ENCODE peak calls at places on chromosomes 2 and 18, in six cellular contexts. Y is psoas muscle, U is A549, H is OCI-LY7, W is AG09319, G is H9. V is an unnamed sample.

GRCh38 chr2:149342509-149342908 is 12.1 kb downstream of the LYPD6 start:
- DNase-seq in Y (no peak), U (no peak), H (no peak), W (no peak), G (no peak), V (no peak)

GRCh38 chr18:22831441-22831904 is 101.7 kb upstream of the RBBP8 start:
- DNase-seq in Y (no peak), U (peak), H (peak), W (no peak), G (no peak), V (no peak)

GRCh38 chr2:85589982-85590791 is 5.4 kb upstream of the RNF181 start:
- DNase-seq in Y (peak), U (no peak), H (no peak), W (peak), G (no peak), V (no peak)

GRCh38 chr2:30265441-30266015 is 34.2 kb downstream of the LBH start:
- DNase-seq in Y (no peak), U (no peak), H (no peak), W (no peak), G (no peak), V (no peak)

GRCh38 chr2:101693991-101694588 is 3.4 kb upstream of the MAP4K4 start:
- DNase-seq in Y (no peak), U (no peak), H (no peak), W (no peak), G (no peak), V (no peak)

GRCh38 chr2:227545990-227546389 is 52.7 kb upstream of the SCYGR2 start:
- DNase-seq in Y (no peak), U (peak), H (peak), W (no peak), G (peak), V (no peak)

GRCh38 chr18:63878343-63878742 is 9.2 kb upstream of the SERPINB2 start:
- DNase-seq in Y (no peak), U (no peak), H (no peak), W (peak), G (no peak), V (no peak)

GRCh38 chr2:11833601-11834000 is 87.2 kb downstream of the LPIN1 start:
- DNase-seq in Y (no peak), U (no peak), H (peak), W (peak), G (no peak), V (no peak)

GRCh38 chr2:66443977-66444855 is 9.3 kb downstream of the MEIS1 start:
- DNase-seq in Y (peak), U (no peak), H (no peak), W (no peak), G (no peak), V (no peak)

GRCh38 chr2:75432761-75433361 is 127.9 kb downstream of the EVA1A start:
- DNase-seq in Y (no peak), U (no peak), H (peak), W (no peak), G (peak), V (no peak)

GRCh38 chr2:172947461-172947860 is 128.2 kb upstream of the MAP3K20 start:
- DNase-seq in Y (no peak), U (no peak), H (no peak), W (no peak), G (no peak), V (no peak)

GRCh38 chr18:78321402-78321801 is 658.2 kb upstream of the SALL3 start:
- DNase-seq in Y (no peak), U (no peak), H (no peak), W (no peak), G (no peak), V (no peak)

GRCh38 chr2:24454258-24454657 is 36.8 kb upstream of the NCOA1 start:
- DNase-seq in Y (no peak), U (no peak), H (no peak), W (peak), G (no peak), V (no peak)

GRCh38 chr2:25076749-25077148 is 34.9 kb downstream of the EFR3B start:
- DNase-seq in Y (no peak), U (no peak), H (no peak), W (no peak), G (no peak), V (no peak)

GRCh38 chr2:188291617-188292445 is at the start of gene GULP1:
- DNase-seq in Y (peak), U (peak), H (no peak), W (peak), G (peak), V (peak)

GRCh38 chr2:145356046-145356445 is 836.1 kb upstream of the ZEB2 start:
- DNase-seq in Y (no peak), U (no peak), H (no peak), W (no peak), G (no peak), V (no peak)

GRCh38 chr18:32373995-32374394 is 96.7 kb downstream of the GAREM1 start:
- DNase-seq in Y (no peak), U (no peak), H (no peak), W (no peak), G (no peak), V (no peak)

GRCh38 chr2:113755690-113756063 is 765 bp downstream of the SLC35F5 start:
- DNase-seq in Y (no peak), U (peak), H (peak), W (no peak), G (no peak), V (no peak)

GRCh38 chr2:62415019-62415431 is 91.0 kb downstream of the TMEM17 start:
- DNase-seq in Y (no peak), U (no peak), H (peak), W (no peak), G (no peak), V (no peak)

GRCh38 chr2:19863303-19864041 is 38.3 kb downstream of the TTC32 start:
- DNase-seq in Y (peak), U (peak), H (peak), W (no peak), G (peak), V (peak)

GRCh38 chr2:232028071-232028470 is 66.6 kb downstream of the DIS3L2 start:
- DNase-seq in Y (no peak), U (no peak), H (no peak), W (no peak), G (no peak), V (no peak)

GRCh38 chr2:42047488-42048317 is at the start of gene PKDCC:
- DNase-seq in Y (peak), U (peak), H (no peak), W (peak), G (peak), V (peak)

GRCh38 chr2:219551412-219551811 is 7.6 kb downstream of the TMEM198 start:
- DNase-seq in Y (no peak), U (peak), H (no peak), W (no peak), G (peak), V (peak)

GRCh38 chr2:54274781-54275242 is 18.8 kb upstream of the TSPYL6 start:
- DNase-seq in Y (no peak), U (peak), H (peak), W (peak), G (no peak), V (no peak)

GRCh38 chr2:68466361-68466777 is 725 bp downstream of the FBXO48 start:
- DNase-seq in Y (no peak), U (peak), H (peak), W (no peak), G (no peak), V (no peak)

GRCh38 chr18:13629841-13630747 is 96.3 kb downstream of the FAM210A start:
- DNase-seq in Y (no peak), U (peak), H (peak), W (no peak), G (peak), V (peak)

GRCh38 chr18:12099160-12099559 is 5.5 kb downstream of the ANKRD62 start:
- DNase-seq in Y (no peak), U (no peak), H (no peak), W (no peak), G (no peak), V (no peak)

GRCh38 chr2:30230855-30231725 is at the start of gene LBH:
- DNase-seq in Y (peak), U (peak), H (peak), W (peak), G (peak), V (peak)

GRCh38 chr2:232540441-232541041 is 1.0 kb downstream of the CHRNG start:
- DNase-seq in Y (peak), U (no peak), H (no peak), W (no peak), G (no peak), V (no peak)

GRCh38 chr2:55968931-55969330 is 45.3 kb upstream of the EFEMP1 start:
- DNase-seq in Y (no peak), U (no peak), H (no peak), W (no peak), G (no peak), V (no peak)

GRCh38 chr2:241849616-241850543 is 8.8 kb downstream of the PDCD1 start:
- DNase-seq in Y (no peak), U (no peak), H (no peak), W (no peak), G (peak), V (no peak)

GRCh38 chr2:202375006-202375610 is 1.0 kb upstream of the BMPR2 start:
- DNase-seq in Y (peak), U (peak), H (no peak), W (no peak), G (peak), V (peak)

GRCh38 chr2:233818639-233819621 is 35.4 kb downstream of the HJURP start:
- DNase-seq in Y (no peak), U (no peak), H (no peak), W (no peak), G (no peak), V (no peak)

GRCh38 chr2:234682492-234683228 is 185.8 kb upstream of the ARL4C start:
- DNase-seq in Y (no peak), U (no peak), H (no peak), W (no peak), G (no peak), V (peak)

GRCh38 chr2:28544069-28544346 is 48.1 kb downstream of the PLB1 start:
- DNase-seq in Y (no peak), U (no peak), H (no peak), W (no peak), G (no peak), V (no peak)

GRCh38 chr2:187593697-187594096 is 39.5 kb upstream of the TFPI start:
- DNase-seq in Y (no peak), U (no peak), H (no peak), W (no peak), G (no peak), V (no peak)

GRCh38 chr2:111985514-111985913 is 69.6 kb upstream of the TMEM87B start:
- DNase-seq in Y (no peak), U (no peak), H (no peak), W (no peak), G (no peak), V (no peak)

GRCh38 chr2:619964-620363 is 57.2 kb downstream of the TMEM18 start:
- DNase-seq in Y (no peak), U (no peak), H (no peak), W (no peak), G (peak), V (no peak)

GRCh38 chr2:150520887-150521664 is 33.6 kb upstream of the RND3 start:
- DNase-seq in Y (no peak), U (no peak), H (no peak), W (no peak), G (no peak), V (no peak)

GRCh38 chr18:47868744-47869143 is 61.7 kb downstream of the SMAD2 start:
- DNase-seq in Y (no peak), U (no peak), H (no peak), W (no peak), G (no peak), V (no peak)

DNA sequence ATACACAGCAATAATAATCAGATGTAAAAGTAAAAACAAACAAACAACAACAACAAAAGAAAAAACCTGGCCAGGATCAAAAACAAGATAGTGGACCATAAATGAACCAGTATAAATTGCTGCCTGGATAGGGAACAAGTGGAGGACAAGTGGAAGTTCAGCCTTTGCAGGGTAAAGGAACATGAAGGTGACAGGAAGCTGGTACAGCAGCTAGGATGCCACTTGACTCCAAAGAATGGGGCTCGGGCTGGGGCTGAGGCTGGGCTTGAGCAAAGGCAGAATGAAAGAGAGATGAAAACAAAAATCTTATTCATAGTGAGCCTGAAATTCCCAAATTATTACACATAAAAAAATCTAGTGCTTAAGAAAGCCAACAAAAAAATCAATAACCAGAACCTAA is 146.5 kb downstream of the CDH2 start:
- DNase-seq in Y (no peak), U (no peak), H (no peak), W (no peak), G (no peak), V (no peak)
- TF ChIP-seq CTCF in Y (no peak), U (no peak), H (no peak), W (no peak), G (no peak), V (no peak)

GRCh38 chr2:192243488-192243887 is 48.8 kb upstream of the TMEFF2 start:
- DNase-seq in Y (no peak), U (no peak), H (no peak), W (no peak), G (no peak), V (no peak)
- TF ChIP-seq CTCF in Y (no peak), U (no peak), H (no peak), W (no peak), G (no peak), V (no peak)

GRCh38 chr2:52387937-52388590 is 1356.1 kb upstream of the NRXN1 start:
- DNase-seq in Y (no peak), U (no peak), H (no peak), W (no peak), G (no peak), V (no peak)

GRCh38 chr2:52386433-52386832 is 1354.5 kb upstream of the NRXN1 start:
- DNase-seq in Y (no peak), U (no peak), H (no peak), W (no peak), G (no peak), V (peak)

DNA sequence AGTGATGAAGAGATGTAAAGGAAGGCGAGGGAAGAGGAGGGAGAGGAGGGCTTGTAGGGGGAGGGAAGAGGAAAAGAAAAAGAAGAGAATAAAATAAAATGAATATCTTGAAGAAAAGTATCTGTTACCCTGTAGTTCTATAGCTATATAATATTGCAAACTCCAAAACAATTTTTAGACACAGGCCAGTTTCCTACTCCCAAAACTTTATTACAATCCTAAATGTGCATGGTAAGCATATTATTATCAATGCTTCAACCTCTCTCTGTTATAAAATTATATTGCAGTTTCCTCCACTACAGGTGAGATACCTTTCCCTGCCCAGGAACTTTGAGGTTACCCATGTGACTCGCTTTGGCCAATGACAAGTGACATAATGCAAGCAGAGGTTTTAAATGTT is 1351.6 kb upstream of the NRXN1 start:
- DNase-seq in Y (no peak), U (no peak), H (no peak), W (no peak), G (no peak), V (no peak)
- TF ChIP-seq CTCF in Y (no peak), U (no peak), H (no peak), W (no peak), G (no peak), V (no peak)

DNA sequence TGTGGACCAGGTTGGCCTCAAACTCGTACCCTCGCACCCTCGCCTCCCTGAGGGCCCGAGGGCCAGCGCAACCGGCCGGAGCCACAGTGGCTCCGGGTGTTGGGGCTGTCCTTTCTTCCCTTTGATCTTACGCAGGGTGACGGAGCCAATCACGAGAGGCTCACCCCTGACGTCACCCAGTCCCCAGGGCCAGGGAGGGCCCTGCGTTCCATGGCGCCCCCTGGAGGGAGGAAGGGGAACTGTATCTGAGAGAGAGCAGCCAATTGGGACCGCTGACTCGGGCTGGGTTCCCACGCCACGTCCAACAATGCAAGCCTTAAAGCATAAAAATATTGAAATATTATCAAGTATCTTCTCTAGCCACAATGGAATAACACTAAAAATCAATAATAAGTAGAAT is 432.8 kb upstream of the LRRTM4 start:
- DNase-seq in Y (no peak), U (no peak), H (no peak), W (no peak), G (no peak), V (no peak)
- TF ChIP-seq CTCF in Y (no peak), U (no peak), H (peak), W (no peak), G (peak), V (peak)

GRCh38 chr2:96176661-96177060 is 31.4 kb upstream of the DUSP2 start:
- DNase-seq in Y (no peak), U (no peak), H (no peak), W (no peak), G (no peak), V (no peak)
- TF ChIP-seq CTCF in Y (no peak), U (no peak), H (no peak), W (no peak), G (no peak), V (no peak)

DNA sequence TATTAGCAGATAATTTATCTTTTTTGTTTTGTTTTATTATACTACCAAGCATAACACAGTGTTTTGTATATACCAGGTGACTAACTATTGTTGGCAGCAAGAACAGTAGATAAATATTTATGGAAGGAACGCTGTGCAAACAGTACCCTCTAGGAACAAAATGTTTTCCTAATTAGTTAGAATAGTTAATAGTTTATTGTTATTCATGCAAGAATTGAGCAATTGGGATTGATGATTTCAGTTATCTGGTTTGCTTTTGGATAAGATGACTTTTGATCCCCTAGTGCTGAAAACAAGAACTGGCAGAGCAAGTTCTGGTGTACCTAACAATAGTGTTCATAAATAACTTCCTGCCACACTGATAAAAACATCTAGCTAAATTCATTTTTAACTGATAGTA is 323.3 kb downstream of the TGIF1 start:
- DNase-seq in Y (no peak), U (no peak), H (no peak), W (no peak), G (no peak), V (no peak)
- TF ChIP-seq CTCF in Y (no peak), U (no peak), H (peak), W (no peak), G (peak), V (no peak)

GRCh38 chr2:146931109-146931508 is 913.7 kb upstream of the ACVR2A start:
- DNase-seq in Y (no peak), U (no peak), H (no peak), W (no peak), G (peak), V (no peak)

DNA sequence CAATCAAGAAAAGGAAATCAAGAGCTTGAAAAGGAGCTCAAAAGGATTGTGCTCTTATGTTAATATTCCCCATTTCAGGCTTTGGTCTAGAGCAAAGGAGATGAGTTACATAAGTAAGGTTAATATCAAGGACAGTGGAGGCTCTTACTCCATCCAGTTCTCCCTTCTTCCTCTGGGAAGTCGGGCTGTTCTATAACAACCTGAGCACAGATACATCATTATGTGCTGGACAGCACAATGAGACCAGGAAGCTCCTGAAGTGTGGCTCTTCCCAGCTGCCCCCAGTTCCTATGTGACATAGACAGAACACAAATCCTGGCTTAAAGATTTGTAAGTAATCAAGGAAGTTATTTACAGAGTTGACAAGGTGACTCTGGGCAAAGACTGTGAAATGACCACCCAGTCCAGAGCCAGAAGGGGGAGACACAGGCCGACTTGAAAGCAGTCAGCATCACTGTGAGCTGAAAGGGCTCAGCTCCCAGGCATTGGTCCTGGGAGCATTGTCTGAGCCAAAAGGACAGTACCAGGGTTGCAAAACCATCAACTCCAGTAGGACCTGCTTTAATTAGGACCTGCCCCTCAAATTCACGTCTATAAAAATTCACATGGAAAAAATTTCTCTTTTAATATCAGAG is 917.6 kb upstream of the ACVR2A start:
- DNase-seq in Y (peak), U (peak), H (peak), W (peak), G (peak), V (peak)
- TF ChIP-seq CTCF in Y (peak), U (no peak), H (peak), W (peak), G (peak), V (peak)

GRCh38 chr2:190336420-190336819 is 7.0 kb upstream of the INPP1 start:
- DNase-seq in Y (no peak), U (no peak), H (no peak), W (no peak), G (no peak), V (no peak)

GRCh38 chr2:190340369-190340768 is 3.0 kb upstream of the INPP1 start:
- DNase-seq in Y (no peak), U (peak), H (no peak), W (no peak), G (peak), V (no peak)

GRCh38 chr2:190339394-190339793 is 4.0 kb upstream of the INPP1 start:
- DNase-seq in Y (no peak), U (no peak), H (no peak), W (no peak), G (no peak), V (no peak)

GRCh38 chr2:190335225-190335559 is 8.2 kb upstream of the INPP1 start:
- DNase-seq in Y (no peak), U (peak), H (no peak), W (no peak), G (no peak), V (no peak)

DNA sequence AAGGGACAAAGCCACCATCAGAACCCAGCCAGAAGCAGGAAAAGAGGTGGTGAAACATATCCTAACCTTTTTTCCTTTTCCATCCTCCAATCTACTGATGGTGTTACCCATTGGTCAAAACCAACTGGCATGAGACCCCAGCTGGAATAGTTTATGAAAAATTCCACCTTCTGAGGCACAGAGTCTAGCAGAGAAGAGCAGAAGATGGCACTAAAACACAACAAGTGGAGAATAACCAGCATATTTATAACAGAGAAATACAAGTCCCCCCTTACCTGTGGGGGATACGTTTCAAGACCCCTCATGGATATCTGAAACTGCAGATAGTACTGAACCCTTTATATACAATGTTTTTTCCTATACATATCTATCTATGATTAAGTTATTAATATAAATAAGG is 4.9 kb upstream of the INPP1 start:
- DNase-seq in Y (no peak), U (no peak), H (no peak), W (no peak), G (no peak), V (no peak)
- TF ChIP-seq CTCF in Y (no peak), U (peak), H (no peak), W (no peak), G (no peak), V (no peak)

V was measured in glutamatergic neuron.